ENCODE peak calls at places on chromosome 17, in ten cellular contexts. I is esophagus muscularis mucosa, B is psoas muscle, T is breast epithelium, A is HCT116, Y is tibial nerve, C is right atrium auricular region, N is left ventricle myocardium inferior, S is colonic mucosa, W is A549. P is an unnamed sample.

GRCh38 chr17:50097455-50097854 is 2.3 kb downstream of the PDK2 start:
- DNase-seq in S (no peak), T (no peak), N (no peak), A (no peak), Y (no peak), C (no peak), W (no peak), I (no peak), B (no peak), P (no peak)

GRCh38 chr17:73196500-73196899 is 3.6 kb downstream of the COG1 start:
- DNase-seq in T (no peak), I (no peak), C (no peak), Y (no peak), N (no peak), S (peak), W (peak), B (peak), A (no peak), P (peak)

GRCh38 chr17:39094607-39095308 is 56.7 kb downstream of the PLXDC1 start:
- DNase-seq in N (no peak), B (no peak), S (no peak), C (no peak), I (no peak), T (no peak), W (no peak), Y (no peak), A (no peak), P (no peak)

GRCh38 chr17:50060951-50061712 is 5.2 kb downstream of the ITGA3 start:
- DNase-seq in S (peak), W (no peak), A (no peak), N (peak), I (no peak), T (no peak), B (peak), C (peak), Y (no peak), P (peak)

GRCh38 chr17:17114592-17115225 is 72.5 kb downstream of the MPRIP start:
- DNase-seq in Y (no peak), N (peak), I (no peak), A (no peak), C (no peak), B (no peak), T (no peak), S (no peak), W (no peak), P (no peak)

GRCh38 chr17:72943826-72944689 is 148.4 kb downstream of the SLC39A11 start:
- DNase-seq in S (no peak), C (no peak), N (no peak), B (no peak), I (no peak), Y (no peak), T (no peak), W (no peak), A (no peak), P (no peak)

GRCh38 chr17:15649861-15650391 is 30.4 kb upstream of the FBXW10B start:
- DNase-seq in A (peak), B (peak), C (peak), W (peak), N (no peak), T (peak), Y (peak), S (peak), I (peak), P (no peak)

GRCh38 chr17:13981881-13982280 is 87.4 kb upstream of the COX10 start:
- DNase-seq in B (no peak), I (no peak), N (no peak), T (no peak), W (no peak), A (no peak), Y (no peak), C (no peak), S (no peak), P (no peak)

GRCh38 chr17:61402073-61402541 is 2.5 kb downstream of the TBX2 start:
- DNase-seq in W (no peak), B (no peak), C (no peak), A (no peak), Y (no peak), T (no peak), N (no peak), I (no peak), S (no peak), P (no peak)

GRCh38 chr17:977163-977562 is 2.4 kb downstream of the NXN start:
- DNase-seq in N (no peak), Y (no peak), C (no peak), W (no peak), S (no peak), I (no peak), A (no peak), B (no peak), T (no peak), P (no peak)

GRCh38 chr17:978110-979093 is 1.2 kb downstream of the NXN start:
- DNase-seq in W (no peak), B (peak), Y (no peak), A (no peak), T (no peak), I (no peak), C (no peak), N (peak), S (no peak), P (peak)

GRCh38 chr17:975321-975982 is 4.1 kb downstream of the NXN start:
- DNase-seq in N (no peak), A (no peak), Y (no peak), C (no peak), I (no peak), W (no peak), T (no peak), B (no peak), S (no peak), P (no peak)

GRCh38 chr17:979211-979538 is 401 bp downstream of the NXN start:
- DNase-seq in I (no peak), N (no peak), W (peak), T (no peak), S (no peak), B (no peak), C (no peak), A (no peak), Y (no peak), P (no peak)

GRCh38 chr17:976316-976715 is 3.3 kb downstream of the NXN start:
- DNase-seq in I (no peak), Y (no peak), C (no peak), T (no peak), N (no peak), B (no peak), S (no peak), A (no peak), W (no peak), P (no peak)
- H3K27ac ChIP-seq in I (peak), Y (no peak), C (no peak), T (no peak), N (no peak), B (peak), S (no peak), A (no peak), W (no peak), P (no peak)

GRCh38 chr17:19651461-19652238 is 3.1 kb downstream of the ALDH3A2 start:
- DNase-seq in I (peak), W (no peak), N (no peak), B (no peak), C (no peak), T (no peak), Y (no peak), A (no peak), S (no peak), P (no peak)
- H3K4me3 ChIP-seq in I (no peak), W (peak), N (no peak), B (peak), C (no peak), T (peak), Y (no peak), A (no peak), S (no peak), P (no peak)

DNA sequence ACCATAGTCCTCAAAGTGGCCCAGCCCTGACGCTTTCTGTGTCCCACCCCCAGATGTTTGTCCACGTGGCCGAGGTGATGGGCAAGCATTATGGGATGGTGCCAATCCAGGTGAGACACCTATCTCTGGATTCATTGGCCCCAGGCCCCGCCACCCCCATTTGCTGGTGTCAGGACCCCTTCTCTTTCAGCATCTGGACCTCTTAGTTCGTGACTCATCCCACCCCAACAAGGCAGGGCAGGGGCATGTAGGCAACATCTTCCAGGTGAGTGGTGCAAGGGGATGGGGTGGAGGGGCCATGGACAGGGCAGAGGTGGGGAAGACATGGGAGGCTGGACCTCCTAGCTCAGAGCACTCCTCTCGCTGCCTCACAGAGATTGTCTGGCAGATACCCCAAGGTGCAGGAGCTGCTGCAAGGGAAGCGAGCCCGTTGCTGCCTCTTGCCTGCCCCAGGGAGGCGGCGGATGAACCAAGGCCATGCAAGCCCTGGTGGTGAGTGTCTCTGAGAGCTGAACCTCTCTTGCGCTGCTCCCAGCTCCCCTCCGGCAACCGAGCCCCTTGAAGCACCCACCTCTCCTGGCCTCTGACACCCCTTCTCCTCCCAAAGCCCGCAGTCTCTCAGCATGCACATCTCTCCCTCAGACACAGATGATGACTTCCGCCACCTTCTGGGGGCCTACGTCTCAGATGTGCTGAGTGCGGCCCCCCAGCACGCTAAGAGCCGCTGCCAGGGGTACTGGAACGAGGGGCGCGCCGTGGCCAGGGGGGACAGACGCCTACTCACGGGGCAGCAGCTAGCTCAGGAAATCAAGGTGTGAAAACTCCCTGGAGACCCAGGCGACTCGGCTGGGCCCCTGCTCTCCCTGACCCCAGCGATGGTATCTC is 3.6 kb downstream of the RNF112 start:
- DNase-seq in W (no peak), T (no peak), A (no peak), C (no peak), B (no peak), N (no peak), S (no peak), I (no peak), Y (no peak), P (no peak)
- H3K27ac ChIP-seq in W (no peak), T (no peak), A (no peak), C (no peak), B (no peak), N (no peak), S (no peak), I (no peak), Y (no peak), P (no peak)

GRCh38 chr17:82678265-82678891 is 20.1 kb downstream of the RAB40B start:
- DNase-seq in A (no peak), I (no peak), C (no peak), S (no peak), N (no peak), B (peak), T (no peak), W (no peak), Y (no peak), P (no peak)

GRCh38 chr17:82675476-82676245 is 22.8 kb downstream of the RAB40B start:
- DNase-seq in T (no peak), I (no peak), A (no peak), W (no peak), C (no peak), B (peak), Y (no peak), N (no peak), S (no peak), P (no peak)

GRCh38 chr17:82679586-82680465 is 18.7 kb downstream of the RAB40B start:
- DNase-seq in C (no peak), W (no peak), Y (no peak), I (no peak), S (peak), B (peak), N (no peak), A (no peak), T (no peak), P (no peak)

GRCh38 chr17:82674656-82675475 is 23.6 kb downstream of the RAB40B start:
- DNase-seq in C (no peak), B (peak), N (no peak), W (no peak), Y (no peak), S (peak), T (no peak), I (no peak), A (no peak), P (no peak)

GRCh38 chr17:82677353-82677925 is 21.1 kb downstream of the RAB40B start:
- DNase-seq in W (no peak), I (no peak), T (no peak), C (no peak), S (no peak), A (no peak), Y (no peak), N (no peak), B (peak), P (no peak)
- H3K4me3 ChIP-seq in W (no peak), I (no peak), T (no peak), C (no peak), S (no peak), A (no peak), Y (no peak), N (no peak), B (no peak), P (no peak)

DNA sequence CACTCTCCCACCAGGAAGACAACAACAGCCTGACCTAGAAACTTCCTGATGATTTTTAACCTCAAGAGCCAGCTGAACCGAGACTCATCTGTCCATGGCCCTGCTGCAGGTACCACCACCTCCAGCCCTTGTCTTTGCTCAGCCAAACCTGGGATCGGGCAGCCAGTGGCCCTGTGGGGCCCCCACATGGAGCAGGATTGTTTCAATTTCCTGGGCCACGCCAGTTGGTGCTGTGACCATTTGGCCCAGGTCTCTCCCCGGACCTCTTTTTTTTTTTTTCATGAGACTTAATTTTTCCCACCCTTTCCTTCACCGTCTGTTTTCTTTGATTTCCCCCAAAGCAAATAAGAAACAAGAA is 8.3 kb upstream of the HOXB2 start:
- DNase-seq in S (no peak), C (no peak), N (no peak), B (no peak), A (no peak), I (no peak), W (no peak), Y (no peak), T (no peak), P (no peak)
- H3K27ac ChIP-seq in S (peak), C (peak), N (no peak), B (no peak), A (no peak), I (peak), W (peak), Y (peak), T (peak), P (no peak)

GRCh38 chr17:81516439-81516838 is 3.8 kb upstream of the ACTG1 start:
- DNase-seq in T (no peak), N (no peak), C (no peak), Y (no peak), A (no peak), B (peak), I (no peak), S (no peak), W (no peak), P (no peak)
- H3K4me3 ChIP-seq in T (peak), N (peak), C (peak), Y (peak), A (peak), B (peak), I (peak), S (peak), W (peak), P (peak)

DNA sequence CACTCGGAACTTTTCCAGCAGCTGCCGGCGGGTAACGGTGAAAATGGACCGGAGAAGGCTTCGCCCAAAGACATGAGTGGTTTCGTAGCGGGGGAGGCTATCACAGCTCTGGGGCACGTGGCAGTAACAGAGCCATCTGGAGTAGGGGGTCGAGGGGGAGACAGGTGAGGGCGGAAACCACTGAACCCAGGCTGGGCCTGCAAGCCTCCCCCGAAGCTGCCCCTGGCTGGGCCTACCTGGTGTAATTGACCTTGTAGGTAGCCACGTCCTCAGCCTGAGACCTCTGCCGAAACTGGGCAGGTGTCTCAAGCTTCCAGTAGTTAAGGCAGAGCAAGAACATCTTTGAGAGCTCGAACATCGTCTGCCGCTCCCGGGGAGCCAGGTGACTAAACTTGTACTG is 1.9 kb downstream of the KAT2A start:
- DNase-seq in N (no peak), A (no peak), C (no peak), B (no peak), T (no peak), Y (no peak), I (no peak), W (no peak), S (no peak), P (no peak)
- H3K27ac ChIP-seq in N (no peak), A (no peak), C (no peak), B (no peak), T (no peak), Y (no peak), I (no peak), W (no peak), S (no peak), P (no peak)